ENCODE peak calls at places on chromosomes 16 and 17, in nine cellular contexts. C is SHP77, T is cardiac fibroblast, O is NCI-H1048, J is T-helper 2 cell, U is GF-D8, D is DMS79 treated with DMSO at 0.1 percent for 48 hours, F is WERI-Rb-1, E is OCI-LY7. A is an unnamed sample.

GRCh38 chr16:29811896-29812665 is at the start of gene PRRT2:
- DNase-seq in E (no peak), F (peak; percentile 93), C (peak; percentile 24), T (peak; percentile 35), U (no peak), O (no peak), J (no peak), D (peak; percentile 66), A (peak; percentile 80)

GRCh38 chr16:75022567-75022966 is 23.7 kb downstream of the ZNRF1 start:
- DNase-seq in C (no peak), U (no peak), E (no peak), J (no peak), O (no peak), D (no peak), T (no peak), F (no peak), A (no peak)

GRCh38 chr17:17300624-17301568 is 2.3 kb upstream of the NT5M start:
- DNase-seq in E (peak; percentile 74), T (peak; percentile 48), J (no peak), O (no peak), D (no peak), C (peak; percentile 99), F (no peak), U (no peak), A (no peak)

GRCh38 chr17:82153745-82154375 is 55.8 kb upstream of the FASN start:
- DNase-seq in U (peak; percentile 7), E (peak; percentile 85), O (peak; percentile 6), C (peak; percentile 81), T (peak; percentile 79), D (peak; percentile 9), J (peak; percentile 64), F (peak; percentile 93), A (peak; percentile 57)

GRCh38 chr17:788551-788950 is 6.4 kb downstream of the MRM3 start:
- DNase-seq in D (no peak), U (no peak), E (no peak), O (no peak), T (no peak), F (peak; percentile 0), J (no peak), C (no peak), A (no peak)

GRCh38 chr17:2598166-2598565 is 4.7 kb downstream of the PAFAH1B1 start:
- DNase-seq in F (no peak), O (no peak), E (no peak), D (no peak), C (no peak), U (no peak), T (peak; percentile 74), J (no peak), A (no peak)

GRCh38 chr16:65283238-65283651 is 161.4 kb upstream of the CDH11 start:
- DNase-seq in D (no peak), T (no peak), F (no peak), U (no peak), C (no peak), J (no peak), E (no peak), O (no peak), A (no peak)

GRCh38 chr17:75511610-75512575 is 3.4 kb downstream of the CASKIN2 start:
- DNase-seq in C (peak; percentile 68), J (no peak), T (no peak), F (no peak), E (no peak), U (no peak), O (no peak), D (no peak), A (peak; percentile 56)

GRCh38 chr16:31493506-31494125 is 10.7 kb downstream of the SLC5A2 start:
- DNase-seq in F (no peak), O (no peak), J (no peak), T (no peak), D (no peak), E (no peak), U (no peak), C (no peak), A (no peak)

GRCh38 chr17:74964988-74965622 is 7.5 kb downstream of the HID1 start:
- DNase-seq in F (no peak), J (no peak), O (no peak), C (no peak), D (no peak), U (no peak), E (no peak), T (no peak), A (no peak)

GRCh38 chr16:711084-711483 is 3.8 kb upstream of the METRN start:
- DNase-seq in E (no peak), U (no peak), C (no peak), T (no peak), O (no peak), D (no peak), F (no peak), J (no peak), A (no peak)